ENCODE peak calls at places on chromosomes 4 and X, in five cellular contexts. E is aorta, W is WERI-Rb-1, R is Caco-2, P is endodermal cell. H is an unnamed sample.

GRCh38 chr4:81600511-81601269 is 129.0 kb upstream of the RASGEF1B start:
- DNase-seq in E (no peak), W (no peak), R (no peak), P (no peak), H (no peak)

GRCh38 chr4:8215641-8216442 is 16.8 kb downstream of the SH3TC1 start:
- DNase-seq in E (no peak), W (no peak), R (no peak), P (no peak), H (no peak)

GRCh38 chr4:70178075-70178660 is 17.4 kb upstream of the ODAM start:
- DNase-seq in E (no peak), W (no peak), R (no peak), P (no peak), H (no peak)

GRCh38 chr4:168197926-168198325 is 105.6 kb downstream of the ANXA10 start:
- DNase-seq in E (no peak), W (no peak), R (no peak), P (no peak), H (no peak)

GRCh38 chr4:168076989-168077725 is 15.2 kb upstream of the ANXA10 start:
- DNase-seq in E (peak; percentile 41), W (peak; percentile 75), R (peak; percentile 68), P (peak; percentile 91), H (peak; percentile 84)

GRCh38 chr4:148503681-148504080 is 61.5 kb upstream of the NR3C2 start:
- DNase-seq in E (no peak), W (no peak), R (no peak), P (no peak), H (no peak)

GRCh38 chrX:74924449-74925209 is 623 bp downstream of the NEXMIF start:
- DNase-seq in E (peak; percentile 65), W (peak; percentile 27), R (peak; percentile 50), P (peak; percentile 81), H (no peak)

GRCh38 chrX:19659929-19660328 is 144.6 kb upstream of the MAP3K15 start:
- DNase-seq in E (no peak), W (no peak), R (no peak), P (no peak), H (no peak)

GRCh38 chr4:176745902-176746301 is 46.8 kb downstream of the VEGFC start:
- DNase-seq in E (no peak), W (no peak), R (no peak), P (no peak), H (no peak)

GRCh38 chr4:145773581-145774234 is 93.8 kb downstream of the C4orf51 start:
- DNase-seq in E (no peak), W (no peak), R (no peak), P (no peak), H (no peak)

GRCh38 chr4:40986375-40986774 is 228.0 kb downstream of the APBB2 start:
- DNase-seq in E (no peak), W (no peak), R (no peak), P (no peak), H (no peak)

GRCh38 chr4:108335081-108335480 is 166.3 kb upstream of the LEF1 start:
- DNase-seq in E (no peak), W (peak; percentile 51), R (no peak), P (no peak), H (no peak)

GRCh38 chr4:14924945-14925344 is 77.3 kb upstream of the CPEB2 start:
- DNase-seq in E (no peak), W (no peak), R (no peak), P (no peak), H (no peak)

GRCh38 chr4:11623726-11624037 is 195.0 kb upstream of the HS3ST1 start:
- DNase-seq in E (no peak), W (peak; percentile 31), R (peak; percentile 39), P (peak; percentile 73), H (no peak)

GRCh38 chr4:72701987-72702819 is 133.2 kb upstream of the ADAMTS3 start:
- DNase-seq in E (no peak), W (peak; percentile 40), R (peak; percentile 41), P (peak; percentile 56), H (peak; percentile 62)

GRCh38 chr4:78562687-78563086 is 11.1 kb downstream of the ANXA3 start:
- DNase-seq in E (no peak), W (no peak), R (no peak), P (no peak), H (no peak)

GRCh38 chrX:155766321-155766720 is 114.8 kb upstream of the VAMP7 start:
- DNase-seq in E (no peak), W (no peak), R (no peak), P (no peak), H (no peak)

GRCh38 chr4:186627226-186627865 is 72.0 kb upstream of the MTNR1A start:
- DNase-seq in E (no peak), W (no peak), R (no peak), P (peak; percentile 58), H (peak; percentile 22)

GRCh38 chr4:186630128-186630527 is 74.8 kb upstream of the MTNR1A start:
- DNase-seq in E (no peak), W (no peak), R (no peak), P (no peak), H (no peak)

GRCh38 chr4:186623546-186623945 is 68.2 kb upstream of the MTNR1A start:
- DNase-seq in E (no peak), W (no peak), R (no peak), P (no peak), H (no peak)

GRCh38 chr4:186624951-186625350 is 69.6 kb upstream of the MTNR1A start:
- DNase-seq in E (no peak), W (no peak), R (no peak), P (no peak), H (peak; percentile 55)

GRCh38 chr4:186628058-186628711 is 72.8 kb upstream of the MTNR1A start:
- DNase-seq in E (no peak), W (no peak), R (no peak), P (no peak), H (no peak)
- H3K4me3 ChIP-seq in E (no peak overlapping the region), W (no peak overlapping the region), R (no peak overlapping the region), P (no peak overlapping the region), H (no peak overlapping the region)

GRCh38 chrX:318068-318738 is 393 bp downstream of the GTPBP6 start:
- DNase-seq in E (peak; percentile 99), W (peak; percentile 99), R (peak; percentile 98), P (peak; percentile 100), H (peak; percentile 98)
- H3K4me3 ChIP-seq in E (peak overlapping the region; percentile 62), W (peak overlapping the region; percentile 79), R (peak overlapping the region; percentile 85), P (peak overlapping the region; percentile 80), H (peak overlapping the region; percentile 76)

GRCh38 chrX:151176351-151176750 is at the start of gene GPR50:
- DNase-seq in E (no peak), W (no peak), R (no peak), P (no peak), H (no peak)

GRCh38 chrX:151174581-151175282 is 1.7 kb upstream of the GPR50 start:
- DNase-seq in E (no peak), W (peak; percentile 34), R (no peak), P (peak; percentile 86), H (no peak)

GRCh38 chrX:151178746-151179145 is 2.4 kb downstream of the GPR50 start:
- DNase-seq in E (no peak), W (no peak), R (no peak), P (peak; percentile 53), H (no peak)

GRCh38 chrX:151175283-151176062 is 911 bp upstream of the GPR50 start:
- DNase-seq in E (no peak), W (no peak), R (no peak), P (peak; percentile 58), H (no peak)

GRCh38 chrX:151177141-151178027 is 1.0 kb downstream of the GPR50 start:
- DNase-seq in E (no peak), W (no peak), R (no peak), P (peak; percentile 82), H (no peak)
- H3K4me3 ChIP-seq in E (no peak overlapping the region), W (no peak overlapping the region), R (no peak overlapping the region), P (peak overlapping the region; percentile 69), H (no peak overlapping the region)

DNA sequence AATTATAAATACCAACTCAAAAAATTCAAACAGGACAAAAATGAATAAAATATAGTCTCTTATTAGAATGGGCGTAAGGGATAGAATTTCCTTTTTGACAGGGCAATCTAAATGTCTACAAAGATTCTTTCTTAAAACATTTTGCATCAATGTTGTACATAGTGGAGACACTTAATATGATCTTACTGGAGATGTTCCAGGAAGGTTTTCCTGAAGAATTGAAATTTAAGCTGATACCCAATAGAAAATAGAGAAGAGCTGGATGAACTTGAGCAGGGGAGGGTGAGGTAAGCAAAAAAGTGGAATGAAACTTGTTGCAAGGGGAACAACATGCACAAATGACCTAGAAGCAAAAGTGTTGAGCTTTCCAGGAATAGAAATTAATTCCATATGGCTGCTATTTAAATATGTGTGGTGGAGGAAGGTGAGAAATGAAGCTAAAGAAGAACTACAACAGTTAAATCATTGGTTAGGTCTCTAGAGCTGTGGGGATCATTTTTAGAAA is 19.7 kb downstream of the SLAIN2 start:
- DNase-seq in E (no peak), W (no peak), R (no peak), P (no peak), H (peak; percentile 17)
- H3K4me3 ChIP-seq in E (no peak overlapping the region), W (no peak overlapping the region), R (no peak overlapping the region), P (no peak overlapping the region), H (no peak overlapping the region)

DNA sequence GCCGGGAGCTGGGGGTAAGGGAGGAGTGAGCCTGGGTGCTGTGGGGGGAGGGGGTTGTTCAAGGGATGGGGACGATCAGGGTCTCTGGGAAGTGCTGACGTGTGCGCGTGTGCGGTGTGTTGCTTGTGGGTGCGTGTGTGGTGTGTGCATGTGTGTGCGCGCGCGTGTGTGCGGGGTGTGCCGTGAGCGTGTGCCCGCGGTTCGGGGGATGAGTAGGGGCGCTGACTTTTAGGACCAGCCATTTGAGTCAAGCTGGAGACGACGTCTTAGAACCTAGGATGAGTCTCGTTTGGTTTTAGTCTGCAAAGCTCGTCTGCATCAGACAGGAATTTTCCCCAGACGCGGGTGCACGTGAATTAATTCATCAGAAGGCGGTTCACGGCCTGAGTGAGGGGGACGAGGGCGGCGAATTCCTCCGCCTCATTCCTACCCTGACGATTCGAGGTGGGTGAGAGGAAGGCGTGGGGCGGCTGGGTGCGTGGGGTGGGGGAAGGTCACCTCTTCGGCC is 950 bp upstream of the TMEM271 start:
- DNase-seq in E (no peak), W (peak; percentile 33), R (no peak), P (no peak), H (no peak)
- H3K4me3 ChIP-seq in E (no peak overlapping the region), W (no peak overlapping the region), R (peak overlapping the region; percentile 29), P (no peak overlapping the region), H (no peak overlapping the region)

GRCh38 chrX:125387945-125388344 is 68.3 kb downstream of the TEX13C start:
- DNase-seq in E (no peak), W (no peak), R (no peak), P (peak; percentile 52), H (no peak)
- H3K4me3 ChIP-seq in E (no peak overlapping the region), W (no peak overlapping the region), R (no peak overlapping the region), P (peak overlapping the region; percentile 77), H (no peak overlapping the region)

DNA sequence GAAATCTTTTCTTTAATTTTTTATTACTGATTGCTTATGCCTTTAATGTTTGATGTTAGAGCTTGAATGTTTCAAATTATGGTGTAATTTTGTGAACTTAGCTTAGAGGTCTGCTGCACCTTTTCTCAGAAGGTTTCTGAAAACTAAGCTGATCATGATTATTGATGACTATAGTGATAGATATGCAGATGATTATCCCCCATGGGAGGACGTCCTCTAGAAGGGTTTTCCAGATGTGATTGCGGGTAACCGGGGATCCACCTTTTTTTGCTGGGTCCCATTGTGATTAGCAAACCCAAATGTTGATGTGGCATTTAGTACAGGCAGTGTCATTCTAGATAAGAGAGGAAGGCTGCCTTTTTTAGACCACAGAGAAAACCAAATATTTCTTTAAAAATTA is 272.9 kb downstream of the FBXO8 start:
- DNase-seq in E (no peak), W (no peak), R (no peak), P (no peak), H (no peak)
- H3K4me3 ChIP-seq in E (no peak overlapping the region), W (no peak overlapping the region), R (no peak overlapping the region), P (no peak overlapping the region), H (no peak overlapping the region)